ENCODE peak calls at places on chromosomes 4 and X, in nine cellular contexts. O is right cardiac atrium, J is dorsolateral prefrontal cortex, S is substantia nigra, D is H9, N is K562, I is endodermal cell, Y is lung, C is coronary artery. F is an unnamed sample.

GRCh38 chr4:13371050-13371449 is 113.1 kb downstream of the RAB28 start:
- DNase-seq in O (no peak), J (no peak), S (no peak), D (no peak), N (no peak), I (no peak), Y (no peak), C (no peak), F (no peak)

GRCh38 chr4:153222162-153222789 is 18.0 kb downstream of the TRIM2 start:
- DNase-seq in O (peak; percentile 78), J (peak; percentile 72), S (no peak), D (peak; percentile 82), N (no peak), I (peak; percentile 88), Y (no peak), C (peak; percentile 78), F (peak; percentile 25)

GRCh38 chr4:150140774-150141400 is 62.6 kb downstream of the DCLK2 start:
- DNase-seq in O (no peak), J (no peak), S (no peak), D (no peak), N (no peak), I (no peak), Y (no peak), C (no peak), F (no peak)

GRCh38 chr4:14431155-14432134 is 570.8 kb upstream of the CPEB2 start:
- DNase-seq in O (no peak), J (no peak), S (no peak), D (no peak), N (no peak), I (no peak), Y (no peak), C (no peak), F (no peak)

GRCh38 chrX:9644335-9644734 is 121.3 kb downstream of the GPR143 start:
- DNase-seq in O (no peak), J (no peak), S (no peak), D (no peak), N (no peak), I (no peak), Y (no peak), C (no peak), F (peak; percentile 45)

GRCh38 chr4:170581969-170582368 is 492.2 kb upstream of the AADAT start:
- DNase-seq in O (no peak), J (no peak), S (no peak), D (no peak), N (no peak), I (no peak), Y (no peak), C (no peak), F (no peak)

GRCh38 chrX:79556750-79557149 is 189.6 kb upstream of the ITM2A start:
- DNase-seq in O (no peak), J (no peak), S (no peak), D (no peak), N (no peak), I (no peak), Y (no peak), C (no peak), F (no peak)

GRCh38 chr4:141020801-141021261 is 112.4 kb downstream of the RNF150 start:
- DNase-seq in O (no peak), J (no peak), S (no peak), D (no peak), N (no peak), I (no peak), Y (no peak), C (no peak), F (no peak)

GRCh38 chrX:20515841-20516461 is 249.2 kb upstream of the RPS6KA3 start:
- DNase-seq in O (no peak), J (no peak), S (no peak), D (no peak), N (no peak), I (no peak), Y (no peak), C (no peak), F (no peak)

GRCh38 chrX:3044671-3045070 is 3.4 kb downstream of the ARSF start:
- DNase-seq in O (no peak), J (no peak), S (no peak), D (no peak), N (no peak), I (peak; percentile 30), Y (no peak), C (no peak), F (no peak)

GRCh38 chr4:13529130-13529919 is 15.0 kb downstream of the NKX3-2 start:
- DNase-seq in O (no peak), J (no peak), S (no peak), D (no peak), N (no peak), I (peak; percentile 47), Y (no peak), C (peak; percentile 43), F (no peak)

GRCh38 chr4:10101559-10102192 is 14.9 kb downstream of the WDR1 start:
- DNase-seq in O (no peak), J (no peak), S (no peak), D (no peak), N (no peak), I (no peak), Y (no peak), C (no peak), F (no peak)

GRCh38 chr4:75101906-75102888 is 169.3 kb downstream of the PARM1 start:
- DNase-seq in O (no peak), J (no peak), S (no peak), D (no peak), N (no peak), I (no peak), Y (no peak), C (no peak), F (no peak)

DNA sequence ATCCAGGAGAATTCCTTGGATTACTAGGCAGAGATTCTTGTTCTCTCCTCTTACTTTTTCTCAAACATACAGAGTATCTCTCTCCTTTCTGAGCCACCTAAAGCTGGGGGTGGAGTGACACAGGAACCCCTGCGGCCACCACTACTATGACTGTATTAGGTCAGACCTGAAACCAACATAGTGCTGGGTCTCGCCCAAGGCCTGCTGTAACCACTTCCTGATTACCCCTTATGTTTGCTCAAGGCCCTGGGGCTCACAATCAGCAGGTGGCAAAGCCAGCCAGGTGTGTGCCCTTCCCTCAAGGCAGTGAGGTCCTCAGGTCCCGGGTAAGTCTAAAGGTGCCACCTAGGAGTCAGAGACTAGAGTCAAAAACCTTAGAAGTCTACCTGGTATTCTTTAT is 166.4 kb downstream of the PARM1 start:
- DNase-seq in O (no peak), J (no peak), S (no peak), D (no peak), N (no peak), I (no peak), Y (no peak), C (no peak), F (no peak)
- H3K27ac ChIP-seq in O (no peak overlapping the region), J (no peak overlapping the region), S (no peak overlapping the region), D (no peak overlapping the region), N (no peak overlapping the region), I (no peak overlapping the region), Y (no peak overlapping the region), C (no peak overlapping the region), F (no peak overlapping the region)

DNA sequence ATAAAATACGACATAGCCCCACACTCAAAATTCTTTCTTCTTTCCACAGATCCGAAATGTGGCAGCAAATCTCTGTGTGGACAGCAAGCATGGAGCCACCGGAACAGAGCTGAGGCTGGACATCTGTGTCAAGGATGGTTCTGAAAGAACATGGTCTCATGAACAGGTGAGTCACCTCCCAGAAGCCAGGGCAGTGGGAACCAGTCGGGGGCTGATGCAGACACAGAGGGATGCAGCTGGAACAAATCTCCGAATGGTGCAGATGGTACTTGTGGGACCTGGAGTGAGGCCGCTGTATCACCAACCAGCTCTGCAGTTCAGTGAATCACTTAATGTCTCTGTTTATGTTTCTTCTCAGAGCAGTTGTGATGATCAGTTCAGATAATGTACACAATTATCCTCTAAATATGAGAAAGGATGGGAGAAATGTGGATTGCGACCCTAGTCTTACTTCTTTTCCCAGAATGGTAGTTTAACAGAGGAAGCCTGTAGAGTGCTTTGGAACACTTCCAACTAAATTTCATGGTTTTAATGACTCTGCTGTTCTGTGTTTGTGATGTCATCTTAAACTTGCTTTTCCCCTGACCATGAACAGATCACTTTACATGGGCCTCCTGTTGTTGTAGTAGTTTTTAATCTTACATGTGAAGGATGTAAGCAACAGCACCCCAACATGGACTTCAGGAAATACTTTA is 159.3 kb upstream of the GALNT7 start:
- DNase-seq in O (no peak), J (no peak), S (no peak), D (no peak), N (no peak), I (no peak), Y (no peak), C (no peak), F (no peak)
- H3K27ac ChIP-seq in O (no peak overlapping the region), J (no peak overlapping the region), S (no peak overlapping the region), D (no peak overlapping the region), N (no peak overlapping the region), I (no peak overlapping the region), Y (no peak overlapping the region), C (no peak overlapping the region), F (no peak overlapping the region)

GRCh38 chrX:70970482-70970999 is 39.6 kb upstream of the SLC7A3 start:
- DNase-seq in O (no peak), J (no peak), S (no peak), D (no peak), N (peak; percentile 11), I (no peak), Y (no peak), C (no peak), F (no peak)
- H3K27ac ChIP-seq in O (no peak overlapping the region), J (no peak overlapping the region), S (no peak overlapping the region), D (peak overlapping the region; percentile 79), N (no peak overlapping the region), I (no peak overlapping the region), Y (no peak overlapping the region), C (no peak overlapping the region), F (no peak overlapping the region)

GRCh38 chr4:186736466-186736865 is 12.8 kb upstream of the FAT1 start:
- DNase-seq in O (no peak), J (no peak), S (no peak), D (no peak), N (no peak), I (no peak), Y (no peak), C (no peak), F (no peak)
- H3K27ac ChIP-seq in O (no peak overlapping the region), J (no peak overlapping the region), S (no peak overlapping the region), D (no peak overlapping the region), N (no peak overlapping the region), I (no peak overlapping the region), Y (no peak overlapping the region), C (no peak overlapping the region), F (no peak overlapping the region)

GRCh38 chrX:118520206-118520857 is 24.7 kb downstream of the DOCK11 start:
- DNase-seq in O (no peak), J (no peak), S (no peak), D (no peak), N (no peak), I (no peak), Y (no peak), C (no peak), F (no peak)
- H3K27ac ChIP-seq in O (peak overlapping the region; percentile 27), J (no peak overlapping the region), S (no peak overlapping the region), D (no peak overlapping the region), N (peak overlapping the region; percentile 77), I (no peak overlapping the region), Y (no peak overlapping the region), C (peak overlapping the region; percentile 54), F (no peak overlapping the region)